ENCODE peak calls at places on chromosome 3, in five cellular contexts. D is fibroblast of pulmonary artery, C is GM10248, T is GM06990, R is sigmoid colon. I is an unnamed sample.
A peak's percentile ranks its signal among the peaks of the same experiment; 100 is the strongest.

GRCh38 chr3:48979451-48979850 is 10.6 kb upstream of the P4HTM start:
- DNase-seq in D (no peak), C (no peak), T (no peak), R (no peak), I (no peak)

GRCh38 chr3:160180581-160181216 is 44.5 kb upstream of the C3orf80 start:
- DNase-seq in D (peak; percentile 55), C (no peak), T (no peak), R (peak; percentile 81), I (no peak)

GRCh38 chr3:53186726-53187125 is 25.7 kb downstream of the PRKCD start:
- DNase-seq in D (no peak), C (no peak), T (no peak), R (no peak), I (no peak)

GRCh38 chr3:6560259-6560658 is 300.7 kb upstream of the GRM7 start:
- DNase-seq in D (no peak), C (no peak), T (no peak), R (no peak), I (no peak)

GRCh38 chr3:52005571-52005986 is 9.9 kb upstream of the RPL29 start:
- DNase-seq in D (peak; percentile 61), C (no peak), T (no peak), R (no peak), I (no peak)

GRCh38 chr3:100737334-100737733 is 28.0 kb downstream of the TFG start:
- DNase-seq in D (peak; percentile 44), C (no peak), T (no peak), R (no peak), I (no peak)

GRCh38 chr3:24199775-24200247 is 254.7 kb downstream of the NR1D2 start:
- DNase-seq in D (peak; percentile 10), C (no peak), T (no peak), R (no peak), I (no peak)

GRCh38 chr3:87267953-87268645 is 8.3 kb downstream of the POU1F1 start:
- DNase-seq in D (no peak), C (no peak), T (no peak), R (no peak), I (no peak)

GRCh38 chr3:75296858-75297257 is 367.3 kb upstream of the FRG2C start:
- DNase-seq in D (no peak), C (no peak), T (no peak), R (no peak), I (no peak)

GRCh38 chr3:75294124-75294523 is 370.0 kb upstream of the FRG2C start:
- DNase-seq in D (peak; percentile 10), C (peak; percentile 9), T (no peak), R (peak; percentile 72), I (peak; percentile 46)

DNA sequence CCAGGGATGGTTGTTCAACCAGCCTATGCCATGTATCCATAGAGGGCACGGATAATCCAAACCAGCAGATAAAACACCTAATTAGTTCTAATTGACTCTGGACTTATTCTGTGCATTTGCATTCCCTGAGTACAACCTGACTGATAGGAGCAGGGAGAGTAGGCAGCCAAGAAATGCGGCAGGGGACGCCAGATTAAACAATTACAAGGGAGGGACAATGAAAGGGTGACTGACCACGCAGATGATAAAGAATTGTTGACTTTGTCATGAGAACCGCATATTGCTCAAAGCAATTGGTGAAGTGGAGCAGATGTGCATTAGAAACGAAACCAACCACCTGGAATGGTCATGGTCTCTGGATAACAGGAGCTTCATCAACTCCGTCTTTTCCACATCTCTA is 369.1 kb upstream of the FRG2C start:
- DNase-seq in D (no peak), C (no peak), T (no peak), R (no peak), I (no peak)
- TF ChIP-seq CTCF in D (no peak), C (no peak), T (no peak), R (no peak), I (no peak)

DNA sequence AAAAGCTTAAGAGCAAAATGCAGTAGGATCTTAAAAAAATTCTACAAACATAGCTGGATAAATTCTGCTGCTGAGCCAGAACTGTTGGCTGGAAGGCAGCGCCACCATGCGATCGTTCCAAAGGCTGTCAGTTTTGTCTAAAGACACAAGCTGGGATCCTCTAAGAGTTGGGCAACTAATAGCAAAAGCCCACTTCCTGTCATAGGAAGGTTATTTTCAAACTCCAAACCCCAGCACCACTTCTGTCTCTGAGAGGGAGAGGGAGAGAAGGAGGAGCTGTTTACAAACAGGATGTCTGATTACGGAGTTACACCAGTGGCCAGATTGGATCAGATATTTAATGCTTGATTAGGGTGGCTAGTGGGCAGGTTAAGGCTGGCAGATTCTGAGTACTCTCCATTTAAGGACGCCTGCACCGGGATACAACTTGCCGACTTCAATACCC is 44.0 kb downstream of the EIF4E3 start:
- DNase-seq in D (peak; percentile 83), C (peak; percentile 29), T (no peak), R (peak; percentile 89), I (peak; percentile 49)
- TF ChIP-seq CTCF in D (peak; percentile 91), C (peak; percentile 52), T (peak; percentile 66), R (peak; percentile 31), I (peak; percentile 51)

GRCh38 chr3:89851974-89852621 is 744.7 kb downstream of the EPHA3 start:
- DNase-seq in D (peak; percentile 49), C (no peak), T (no peak), R (no peak), I (no peak)
- TF ChIP-seq CTCF in D (peak; percentile 51), C (peak; percentile 9), T (no peak), R (no peak), I (no peak)

DNA sequence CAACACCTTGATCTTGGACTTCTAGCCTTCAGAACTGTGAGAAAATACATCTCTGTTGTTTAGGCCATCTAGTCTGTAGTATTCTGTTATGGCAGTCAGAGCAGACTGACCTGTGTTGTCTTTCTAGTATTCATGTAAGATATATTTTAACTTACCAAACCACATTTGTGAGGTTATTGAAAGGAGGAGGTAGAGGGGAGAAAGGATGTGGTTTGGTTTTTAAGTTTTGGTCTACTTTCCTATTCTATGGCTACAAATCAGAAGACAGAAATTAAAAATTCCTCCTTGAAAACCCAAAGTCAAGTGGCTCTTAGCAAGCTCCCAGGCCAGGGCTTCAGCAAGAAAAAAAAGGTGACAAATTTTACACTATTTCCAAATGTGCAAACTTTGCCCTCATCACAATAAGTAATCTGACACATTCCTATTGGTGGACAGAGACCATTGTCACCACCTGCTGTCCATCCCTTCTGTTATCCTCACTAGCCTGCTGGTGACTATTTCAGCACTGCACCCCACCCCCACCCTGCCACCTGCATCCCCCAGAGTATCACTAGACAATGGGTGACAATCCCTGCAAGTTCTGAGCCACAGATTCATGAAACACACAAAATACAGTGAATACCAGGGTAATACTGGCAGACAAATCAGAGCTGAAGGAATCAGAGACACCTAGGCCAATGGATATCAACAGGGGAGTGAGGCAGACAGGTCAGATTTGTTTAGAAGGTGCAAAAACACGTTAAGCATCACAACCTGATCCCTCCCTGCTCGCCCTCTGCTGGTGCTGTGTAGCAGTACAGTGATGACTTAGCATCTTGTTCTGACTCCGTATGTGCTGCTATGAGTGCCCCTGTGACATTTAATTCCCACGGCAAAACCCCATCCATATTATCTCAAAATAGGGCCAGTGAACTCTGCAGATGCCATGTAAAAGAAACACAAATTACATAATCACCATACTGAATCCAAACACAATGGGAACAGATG is 79.0 kb upstream of the DCLK3 start:
- DNase-seq in D (peak; percentile 29), C (peak; percentile 40), T (no peak), R (no peak), I (peak; percentile 43)
- TF ChIP-seq CTCF in D (peak; percentile 56), C (peak; percentile 48), T (peak; percentile 77), R (no peak), I (peak; percentile 63)

GRCh38 chr3:156233875-156234274 is 113.5 kb downstream of the KCNAB1 start:
- DNase-seq in D (no peak), C (no peak), T (no peak), R (no peak), I (no peak)
- TF ChIP-seq CTCF in D (no peak), C (no peak), T (no peak), R (no peak), I (no peak)

DNA sequence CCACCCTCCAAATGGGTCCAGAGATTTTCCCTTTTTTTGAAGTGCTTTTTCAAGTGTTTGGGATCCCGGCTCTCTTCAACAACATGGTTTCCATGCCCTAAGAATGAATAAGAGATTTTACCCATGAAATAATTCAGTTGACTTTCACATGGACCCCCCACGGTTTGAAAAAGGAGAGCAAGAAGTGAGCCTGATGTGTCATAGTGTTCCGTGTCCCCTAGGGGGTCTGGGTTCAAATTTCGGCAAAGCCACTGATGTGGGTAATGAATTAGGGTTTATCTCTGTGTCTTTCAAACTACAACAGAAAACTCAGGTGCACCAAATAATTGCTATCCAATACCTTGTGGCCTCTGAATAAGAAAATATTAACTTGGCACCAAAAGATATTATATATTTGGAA is 2.9 kb downstream of the BOC start:
- DNase-seq in D (no peak), C (peak; percentile 1), T (no peak), R (no peak), I (no peak)
- TF ChIP-seq CTCF in D (no peak), C (no peak), T (no peak), R (no peak), I (no peak)

DNA sequence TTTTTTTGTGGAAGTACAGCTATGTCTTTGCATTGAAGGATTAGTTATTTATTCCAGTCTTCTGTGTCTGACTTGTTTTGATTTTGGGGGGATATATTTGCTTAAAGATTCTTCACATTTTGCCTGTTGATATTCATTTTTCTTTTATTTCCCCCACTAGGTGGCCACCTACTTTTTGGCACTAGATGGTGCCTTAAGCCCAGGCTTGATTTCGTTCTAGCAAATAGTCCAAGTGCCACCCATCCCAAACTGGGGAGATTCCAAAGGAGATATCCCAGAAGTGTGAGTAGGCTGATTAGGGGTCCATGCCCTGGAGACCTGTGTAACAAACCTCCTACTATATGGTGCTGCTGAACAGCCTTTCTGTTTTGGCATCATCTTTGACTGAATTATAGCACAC is 80.0 kb upstream of the SPATA16 start:
- DNase-seq in D (no peak), C (no peak), T (no peak), R (no peak), I (no peak)
- TF ChIP-seq CTCF in D (peak; percentile 21), C (peak; percentile 29), T (peak; percentile 36), R (no peak), I (no peak)